ENCODE peak calls at places on chromosomes 4 and X, in six cellular contexts. S is activated naive CD4-positive, alpha-beta T cell treated with anti-CD3 and anti-CD28 coated beads for 36 hours; T is psoas muscle; W is posterior cingulate gyrus; X is occipital lobe; M is CD8-positive, alpha-beta memory T cell. I is an unnamed sample.

GRCh38 chr4:15015170-15015569 is 12.9 kb downstream of the CPEB2 start:
- DNase-seq in T (no peak), S (no peak), W (no peak), X (no peak), M (no peak), I (no peak)

GRCh38 chr4:153537493-153537960 is 71.4 kb downstream of the TMEM131L start:
- DNase-seq in T (no peak), W (no peak), M (no peak), X (no peak), S (no peak), I (no peak)

GRCh38 chr4:86249074-86249473 is 110.8 kb downstream of the MAPK10 start:
- DNase-seq in M (no peak), S (no peak), X (no peak), T (no peak), W (no peak), I (no peak)

GRCh38 chrX:147875866-147876596 is 35.7 kb upstream of the FMR1 start:
- DNase-seq in W (no peak), X (no peak), T (no peak), M (peak), S (no peak), I (no peak)

GRCh38 chrX:34426334-34426733 is 230.8 kb downstream of the TMEM47 start:
- DNase-seq in M (no peak), X (no peak), T (no peak), S (no peak), W (no peak), I (no peak)

GRCh38 chrX:12403474-12404082 is 265.3 kb downstream of the FRMPD4 start:
- DNase-seq in S (no peak), X (no peak), T (no peak), M (no peak), W (no peak), I (no peak)

GRCh38 chr4:36004231-36004851 is 240.0 kb downstream of the ARAP2 start:
- DNase-seq in X (no peak), W (no peak), T (no peak), M (no peak), S (no peak), I (no peak)

GRCh38 chr4:173758132-173758531 is 228.1 kb upstream of the HAND2 start:
- DNase-seq in W (no peak), T (no peak), X (no peak), M (no peak), S (no peak), I (no peak)

GRCh38 chr4:41865306-41865980 is 69.8 kb upstream of the TMEM33 start:
- DNase-seq in S (no peak), M (no peak), W (no peak), X (no peak), T (peak), I (no peak)

GRCh38 chrX:50167366-50167765 is 33.4 kb downstream of the AKAP4 start:
- DNase-seq in T (no peak), M (no peak), X (no peak), S (no peak), W (no peak), I (no peak)

GRCh38 chr4:107824367-107825071 is at the start of gene SGMS2:
- DNase-seq in T (peak), M (no peak), S (peak), X (peak), W (peak), I (peak)

GRCh38 chr4:48483777-48484493 is 792 bp downstream of the SLC10A4 start:
- DNase-seq in X (no peak), M (no peak), T (peak), W (no peak), S (no peak), I (no peak)

GRCh38 chr4:140150636-140150885 is 3.4 kb downstream of the MAML3 start:
- DNase-seq in T (no peak), S (peak), M (no peak), X (no peak), W (peak), I (no peak)

GRCh38 chr4:125043453-125043852 is 271.3 kb upstream of the FAT4 start:
- DNase-seq in W (no peak), X (no peak), T (no peak), M (no peak), S (no peak), I (no peak)

GRCh38 chrX:30620980-30621716 is 32.1 kb upstream of the GK start:
- DNase-seq in T (no peak), M (no peak), X (no peak), S (no peak), W (no peak), I (peak)

GRCh38 chr4:184424993-184425758 is 49.2 kb downstream of the IRF2 start:
- DNase-seq in X (no peak), W (no peak), S (no peak), M (no peak), T (peak), I (no peak)

GRCh38 chr4:33302298-33302697 is 2582.1 kb downstream of the PCDH7 start:
- DNase-seq in X (no peak), W (no peak), T (no peak), S (no peak), M (no peak), I (no peak)

GRCh38 chr4:48778431-48779094 is 1.5 kb downstream of the FRYL start:
- DNase-seq in T (no peak), M (no peak), X (no peak), W (no peak), S (no peak), I (no peak)

GRCh38 chrX:104351173-104351769 is 96.5 kb upstream of the ESX1 start:
- DNase-seq in X (no peak), W (no peak), S (no peak), T (no peak), M (no peak), I (peak)

GRCh38 chrX:24339911-24340310 is 20.5 kb upstream of the SUPT20HL1 start:
- DNase-seq in X (no peak), S (no peak), W (no peak), M (no peak), T (no peak), I (no peak)

GRCh38 chrX:148867596-148867995 is 367.2 kb downstream of the AFF2 start:
- DNase-seq in T (no peak), S (no peak), W (no peak), X (no peak), M (no peak), I (no peak)

GRCh38 chrX:109822861-109823260 is 89.8 kb upstream of the ACSL4 start:
- DNase-seq in T (no peak), X (no peak), M (no peak), S (no peak), W (no peak), I (no peak)

GRCh38 chr4:169619518-169619957 is 840 bp upstream of the CLCN3 start:
- DNase-seq in W (no peak), S (peak), T (no peak), X (peak), M (peak), I (no peak)

GRCh38 chr4:83618991-83619390 is 83.1 kb downstream of the GPAT3 start:
- DNase-seq in W (no peak), T (no peak), X (no peak), S (no peak), M (no peak), I (no peak)

GRCh38 chr4:77990904-77991358 is 66.2 kb upstream of the FRAS1 start:
- DNase-seq in W (no peak), T (no peak), X (no peak), S (no peak), M (no peak), I (no peak)

GRCh38 chr4:8703857-8704495 is 111.4 kb downstream of the CPZ start:
- DNase-seq in W (no peak), S (no peak), M (no peak), X (no peak), T (no peak), I (no peak)

GRCh38 chr4:168621806-168622589 is 125.1 kb downstream of the PALLD start:
- DNase-seq in W (no peak), S (no peak), X (no peak), M (no peak), T (no peak), I (no peak)